ENCODE peak calls at places on chromosomes 13 and 19, in eight cellular contexts. A is DMS53; T is stimulated activated CD4-positive, alpha-beta T cell treated with anti-CD3 and anti-CD28 coated beads, TNF-alpha, amount 100 ng/mL, for 24 hours; P is ureter; F is HS-5; R is heart left ventricle; Q is left cardiac atrium; B is GOT3. M is an unnamed sample.

GRCh38 chr19:5403968-5404640 is 51.1 kb upstream of the ZNRF4 start:
- DNase-seq in F (peak), B (peak), Q (peak), T (peak), R (peak), A (peak), P (peak), M (peak)

GRCh38 chr19:35545855-35546381 is 492 bp downstream of the TMEM147 start:
- DNase-seq in F (no peak), R (no peak), Q (peak), T (peak), P (no peak), A (peak), B (no peak), M (no peak)

GRCh38 chr19:4338441-4339350 is at the start of gene STAP2:
- DNase-seq in B (no peak), F (no peak), R (no peak), A (peak), T (no peak), P (peak), Q (no peak), M (no peak)

GRCh38 chr19:49210108-49210900 is 52.7 kb downstream of the TRPM4 start:
- DNase-seq in P (peak), T (no peak), A (peak), Q (peak), R (no peak), B (no peak), F (no peak), M (no peak)

GRCh38 chr19:41871573-41872383 is 5.3 kb upstream of the CD79A start:
- DNase-seq in B (no peak), T (peak), Q (peak), F (no peak), R (no peak), P (no peak), A (peak), M (no peak)

GRCh38 chr19:56837004-56837403 is 3.5 kb downstream of the PEG3 start:
- DNase-seq in T (no peak), F (no peak), P (peak), R (no peak), A (no peak), B (no peak), Q (peak), M (no peak)

GRCh38 chr19:2517881-2518601 is 42.1 kb downstream of the GADD45B start:
- DNase-seq in Q (no peak), F (no peak), A (no peak), B (no peak), T (no peak), R (no peak), P (no peak), M (no peak)

GRCh38 chr19:15466851-15467733 is 2.7 kb upstream of the RASAL3 start:
- DNase-seq in R (no peak), Q (no peak), B (no peak), T (peak), A (peak), F (peak), P (no peak), M (no peak)

GRCh38 chr13:80235559-80236296 is 105.2 kb downstream of the SPRY2 start:
- DNase-seq in R (no peak), P (no peak), B (no peak), A (peak), Q (no peak), T (no peak), F (no peak), M (peak)

GRCh38 chr13:63651394-63651793 is 2235.7 kb upstream of the PCDH20 start:
- DNase-seq in T (no peak), P (no peak), B (no peak), A (no peak), R (no peak), F (no peak), Q (no peak), M (no peak)

GRCh38 chr13:50152655-50153309 is 137.5 kb downstream of the KCNRG start:
- DNase-seq in Q (no peak), F (no peak), A (no peak), P (no peak), B (no peak), T (no peak), R (no peak), M (no peak)

GRCh38 chr19:45293682-45294081 is 29.0 kb downstream of the CKM start:
- DNase-seq in R (no peak), B (no peak), P (no peak), F (no peak), A (no peak), Q (no peak), T (no peak), M (no peak)

GRCh38 chr19:21498651-21499050 is 6.8 kb upstream of the ZNF429 start:
- DNase-seq in T (no peak), R (no peak), A (no peak), P (no peak), Q (no peak), F (no peak), B (no peak), M (no peak)

GRCh38 chr13:40464349-40464748 is 202.1 kb downstream of the FOXO1 start:
- DNase-seq in P (no peak), A (peak), B (no peak), Q (no peak), R (no peak), F (no peak), T (no peak), M (no peak)

GRCh38 chr19:1274081-1274851 is 1.1 kb upstream of the FAM174C start:
- DNase-seq in T (no peak), Q (no peak), F (no peak), B (no peak), P (no peak), A (peak), R (no peak), M (no peak)

GRCh38 chr13:57716295-57716694 is 84.8 kb downstream of the PCDH17 start:
- DNase-seq in T (no peak), Q (no peak), A (peak), R (no peak), F (no peak), B (no peak), P (no peak), M (no peak)

GRCh38 chr19:35555301-35556005 is 8.0 kb downstream of the ATP4A start:
- DNase-seq in F (no peak), Q (no peak), P (no peak), T (no peak), A (peak), B (no peak), R (no peak), M (no peak)

GRCh38 chr13:95020298-95020987 is 280.8 kb downstream of the ABCC4 start:
- DNase-seq in B (no peak), Q (no peak), A (no peak), R (no peak), P (no peak), T (no peak), F (no peak), M (peak)

GRCh38 chr13:39803156-39803555 is 147.7 kb downstream of the COG6 start:
- DNase-seq in P (no peak), A (no peak), T (no peak), Q (no peak), B (no peak), F (no peak), R (no peak), M (no peak)

GRCh38 chr13:30307194-30307965 is at the start of gene KATNAL1:
- DNase-seq in A (peak), R (peak), B (no peak), F (no peak), Q (peak), P (peak), T (peak), M (no peak)

GRCh38 chr13:114275309-114275708 is 6.1 kb upstream of the UPF3A start:
- DNase-seq in F (no peak), A (no peak), T (no peak), R (no peak), B (no peak), Q (no peak), P (no peak), M (no peak)

GRCh38 chr19:13865578-13866462 is 11.1 kb upstream of the NANOS3 start:
- DNase-seq in A (peak), Q (no peak), P (no peak), T (no peak), R (no peak), F (no peak), B (no peak), M (no peak)

GRCh38 chr19:18390075-18390909 is 4.3 kb downstream of the GDF15 start:
- DNase-seq in A (peak), Q (no peak), P (no peak), B (no peak), R (no peak), F (no peak), T (no peak), M (no peak)

GRCh38 chr13:100176781-100177389 is 88.0 kb downstream of the PCCA start:
- DNase-seq in A (peak), P (no peak), B (no peak), T (no peak), R (no peak), Q (no peak), F (no peak), M (no peak)

M was measured in Panc1.